ENCODE peak calls at places on chromosomes 12 and 14, in five cellular contexts. One of them, this sample, is unnamed.
A peak's percentile ranks its signal among the peaks of the same experiment; 100 is the strongest.

GRCh38 chr12:68538722-68539614 is 71.7 kb upstream of the RAP1B start:
- DNase-seq in IMR-90: peak; percentile 26
- DNase-seq in transverse colon: peak; percentile 24
- DNase-seq in adipocyte: peak; percentile 22
- DNase-seq in heart right ventricle: peak; percentile 83
- DNase-seq in this sample: no peak

GRCh38 chr12:127293507-127294310 is 973.3 kb upstream of the TMEM132C start:
- DNase-seq in IMR-90: peak; percentile 33
- DNase-seq in transverse colon: peak; percentile 55
- DNase-seq in adipocyte: peak; percentile 73
- DNase-seq in heart right ventricle: no peak
- DNase-seq in this sample: peak; percentile 11

GRCh38 chr12:63036216-63036973 is 101.4 kb upstream of the PPM1H start:
- DNase-seq in IMR-90: no peak
- DNase-seq in transverse colon: no peak
- DNase-seq in adipocyte: no peak
- DNase-seq in heart right ventricle: no peak
- DNase-seq in this sample: no peak

GRCh38 chr12:57611116-57611809 is at the start of gene ARHGEF25:
- DNase-seq in IMR-90: peak; percentile 53
- DNase-seq in transverse colon: peak; percentile 73
- DNase-seq in adipocyte: peak; percentile 81
- DNase-seq in heart right ventricle: peak; percentile 86
- DNase-seq in this sample: peak; percentile 46

GRCh38 chr12:89707992-89708792 is 446 bp downstream of the ATP2B1 start:
- DNase-seq in IMR-90: peak; percentile 17
- DNase-seq in transverse colon: peak; percentile 47
- DNase-seq in adipocyte: peak; percentile 63
- DNase-seq in heart right ventricle: peak; percentile 30
- DNase-seq in this sample: peak; percentile 22

GRCh38 chr14:75738192-75738591 is 77.1 kb downstream of the TTLL5 start:
- DNase-seq in IMR-90: peak; percentile 14
- DNase-seq in transverse colon: no peak
- DNase-seq in adipocyte: peak; percentile 65
- DNase-seq in heart right ventricle: no peak
- DNase-seq in this sample: no peak

GRCh38 chr14:29584992-29585391 is 342.7 kb downstream of the PRKD1 start:
- DNase-seq in IMR-90: peak; percentile 94
- DNase-seq in transverse colon: peak; percentile 8
- DNase-seq in adipocyte: peak; percentile 94
- DNase-seq in heart right ventricle: peak; percentile 28
- DNase-seq in this sample: peak; percentile 14

GRCh38 chr12:103769240-103769945 is 71.6 kb downstream of the NT5DC3 start:
- DNase-seq in IMR-90: no peak
- DNase-seq in transverse colon: no peak
- DNase-seq in adipocyte: no peak
- DNase-seq in heart right ventricle: no peak
- DNase-seq in this sample: no peak

GRCh38 chr14:89445252-89445973 is 28.4 kb upstream of the FOXN3 start:
- DNase-seq in IMR-90: peak; percentile 33
- DNase-seq in transverse colon: no peak
- DNase-seq in adipocyte: no peak
- DNase-seq in heart right ventricle: no peak
- DNase-seq in this sample: no peak

GRCh38 chr12:96425973-96426372 is 25.7 kb upstream of the CDK17 start:
- DNase-seq in IMR-90: peak; percentile 83
- DNase-seq in transverse colon: no peak
- DNase-seq in adipocyte: peak; percentile 88
- DNase-seq in heart right ventricle: no peak
- DNase-seq in this sample: no peak

GRCh38 chr12:85448548-85449139 is 168.6 kb downstream of the ALX1 start:
- DNase-seq in IMR-90: peak; percentile 9
- DNase-seq in transverse colon: no peak
- DNase-seq in adipocyte: peak; percentile 79
- DNase-seq in heart right ventricle: no peak
- DNase-seq in this sample: no peak

GRCh38 chr12:32512379-32512778 is 113.0 kb downstream of the FGD4 start:
- DNase-seq in IMR-90: no peak
- DNase-seq in transverse colon: no peak
- DNase-seq in adipocyte: no peak
- DNase-seq in heart right ventricle: no peak
- DNase-seq in this sample: no peak

GRCh38 chr12:50533971-50534370 is 29.2 kb downstream of the DIP2B start:
- DNase-seq in IMR-90: no peak
- DNase-seq in transverse colon: no peak
- DNase-seq in adipocyte: peak; percentile 28
- DNase-seq in heart right ventricle: no peak
- DNase-seq in this sample: no peak

GRCh38 chr14:93977790-93978581 is 1.6 kb upstream of the ASB2 start:
- DNase-seq in IMR-90: no peak
- DNase-seq in transverse colon: peak; percentile 54
- DNase-seq in adipocyte: no peak
- DNase-seq in heart right ventricle: no peak
- DNase-seq in this sample: no peak

GRCh38 chr12:9049520-9050133 is 60.3 kb downstream of the KLRG1 start:
- DNase-seq in IMR-90: peak; percentile 52
- DNase-seq in transverse colon: no peak
- DNase-seq in adipocyte: peak; percentile 86
- DNase-seq in heart right ventricle: no peak
- DNase-seq in this sample: no peak

GRCh38 chr14:24172261-24172860 is 481 bp downstream of the REC8 start:
- DNase-seq in IMR-90: no peak
- DNase-seq in transverse colon: no peak
- DNase-seq in adipocyte: no peak
- DNase-seq in heart right ventricle: no peak
- DNase-seq in this sample: no peak

GRCh38 chr12:109310247-109311125 is 1.4 kb upstream of the FOXN4 start:
- DNase-seq in IMR-90: no peak
- DNase-seq in transverse colon: no peak
- DNase-seq in adipocyte: peak; percentile 10
- DNase-seq in heart right ventricle: no peak
- DNase-seq in this sample: no peak

GRCh38 chr12:72273851-72274284 is 1.7 kb downstream of the TRHDE start:
- DNase-seq in IMR-90: no peak
- DNase-seq in transverse colon: no peak
- DNase-seq in adipocyte: no peak
- DNase-seq in heart right ventricle: no peak
- DNase-seq in this sample: no peak

GRCh38 chr14:36905272-36906046 is 243.8 kb downstream of the PAX9 start:
- DNase-seq in IMR-90: no peak
- DNase-seq in transverse colon: no peak
- DNase-seq in adipocyte: no peak
- DNase-seq in heart right ventricle: no peak
- DNase-seq in this sample: no peak

GRCh38 chr12:19010087-19010486 is 119.4 kb upstream of the PLEKHA5 start:
- DNase-seq in IMR-90: no peak
- DNase-seq in transverse colon: no peak
- DNase-seq in adipocyte: no peak
- DNase-seq in heart right ventricle: no peak
- DNase-seq in this sample: no peak

GRCh38 chr14:100104523-100105300 is 39.5 kb downstream of the EVL start:
- DNase-seq in IMR-90: peak; percentile 72
- DNase-seq in transverse colon: no peak
- DNase-seq in adipocyte: peak; percentile 71
- DNase-seq in heart right ventricle: no peak
- DNase-seq in this sample: no peak

GRCh38 chr14:99534863-99535262 is 53.7 kb downstream of the CCNK start:
- DNase-seq in IMR-90: no peak
- DNase-seq in transverse colon: no peak
- DNase-seq in adipocyte: no peak
- DNase-seq in heart right ventricle: peak; percentile 58
- DNase-seq in this sample: no peak

GRCh38 chr12:121050725-121051124 is 11.7 kb upstream of the OASL start:
- DNase-seq in IMR-90: peak; percentile 6
- DNase-seq in transverse colon: no peak
- DNase-seq in adipocyte: no peak
- DNase-seq in heart right ventricle: no peak
- DNase-seq in this sample: no peak

GRCh38 chr12:110718222-110718908 is 24.3 kb downstream of the PPP1CC start:
- DNase-seq in IMR-90: no peak
- DNase-seq in transverse colon: no peak
- DNase-seq in adipocyte: no peak
- DNase-seq in heart right ventricle: no peak
- DNase-seq in this sample: no peak

GRCh38 chr12:93634416-93634815 is 42.8 kb upstream of the CRADD start:
- DNase-seq in IMR-90: peak; percentile 64
- DNase-seq in transverse colon: no peak
- DNase-seq in adipocyte: peak; percentile 34
- DNase-seq in heart right ventricle: no peak
- DNase-seq in this sample: no peak

GRCh38 chr12:2170376-2170775 is 117.6 kb downstream of the CACNA1C start:
- DNase-seq in IMR-90: no peak
- DNase-seq in transverse colon: no peak
- DNase-seq in adipocyte: peak; percentile 27
- DNase-seq in heart right ventricle: no peak
- DNase-seq in this sample: no peak

GRCh38 chr12:2169489-2169888 is 116.7 kb downstream of the CACNA1C start:
- DNase-seq in IMR-90: no peak
- DNase-seq in transverse colon: no peak
- DNase-seq in adipocyte: no peak
- DNase-seq in heart right ventricle: no peak
- DNase-seq in this sample: no peak

GRCh38 chr12:2172486-2173214 is 119.9 kb downstream of the CACNA1C start:
- DNase-seq in IMR-90: no peak
- DNase-seq in transverse colon: no peak
- DNase-seq in adipocyte: no peak
- DNase-seq in heart right ventricle: peak; percentile 29
- DNase-seq in this sample: no peak

GRCh38 chr12:2169964-2170363 is 117.2 kb downstream of the CACNA1C start:
- DNase-seq in IMR-90: no peak
- DNase-seq in transverse colon: no peak
- DNase-seq in adipocyte: peak; percentile 42
- DNase-seq in heart right ventricle: no peak
- DNase-seq in this sample: no peak

DNA sequence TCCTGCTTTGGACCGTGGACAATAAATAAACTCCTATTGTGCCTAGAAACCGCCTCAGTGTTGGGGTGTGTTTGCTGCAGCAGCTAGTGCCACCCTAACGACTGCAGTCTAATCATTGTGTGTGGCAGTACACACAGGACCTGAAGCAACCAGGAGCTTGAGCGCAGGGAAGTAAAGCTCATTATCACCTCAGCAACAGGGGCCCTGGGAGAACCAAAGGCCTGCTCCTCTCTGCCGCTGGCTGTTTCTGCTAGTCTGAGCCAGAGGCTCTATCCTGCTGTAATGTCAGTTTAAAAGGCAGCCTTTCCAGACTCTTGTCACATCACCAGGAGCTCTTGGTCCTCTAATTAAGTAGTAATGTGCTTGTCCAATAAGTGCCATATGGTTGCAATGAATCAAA is 119.3 kb downstream of the CACNA1C start:
- DNase-seq in IMR-90: no peak
- DNase-seq in transverse colon: no peak
- DNase-seq in adipocyte: no peak
- DNase-seq in heart right ventricle: no peak
- DNase-seq in this sample: no peak
- H3K4me1 ChIP-seq in IMR-90: peaks cover 5% of the 10 kb centered on the region
- H3K4me1 ChIP-seq in transverse colon: peaks cover 22% of the 10 kb centered on the region
- H3K4me1 ChIP-seq in adipocyte: peaks cover 22% of the 10 kb centered on the region
- H3K4me1 ChIP-seq in heart right ventricle: peaks cover 52% of the 10 kb centered on the region
- H3K4me1 ChIP-seq in this sample: no peaks in the 10 kb centered on the region

GRCh38 chr12:119841433-119842210 is 35.5 kb downstream of the CIT start:
- DNase-seq in IMR-90: peak; percentile 27
- DNase-seq in transverse colon: no peak
- DNase-seq in adipocyte: no peak
- DNase-seq in heart right ventricle: no peak
- DNase-seq in this sample: no peak
- H3K36me3 ChIP-seq in IMR-90: no peaks in the 10 kb centered on the region
- H3K36me3 ChIP-seq in transverse colon: no peaks in the 10 kb centered on the region
- H3K36me3 ChIP-seq in adipocyte: no peaks in the 10 kb centered on the region
- H3K36me3 ChIP-seq in heart right ventricle: no peaks in the 10 kb centered on the region
- H3K36me3 ChIP-seq in this sample: no peaks in the 10 kb centered on the region

GRCh38 chr14:68279777-68280233 is 460.2 kb downstream of the RAD51B start:
- DNase-seq in IMR-90: no peak
- DNase-seq in transverse colon: no peak
- DNase-seq in adipocyte: no peak
- DNase-seq in heart right ventricle: no peak
- DNase-seq in this sample: no peak

GRCh38 chr14:68279437-68279720 is 459.8 kb downstream of the RAD51B start:
- DNase-seq in IMR-90: no peak
- DNase-seq in transverse colon: no peak
- DNase-seq in adipocyte: no peak
- DNase-seq in heart right ventricle: no peak
- DNase-seq in this sample: no peak

GRCh38 chr14:68283378-68284123 is 464.0 kb downstream of the RAD51B start:
- DNase-seq in IMR-90: no peak
- DNase-seq in transverse colon: peak; percentile 51
- DNase-seq in adipocyte: no peak
- DNase-seq in heart right ventricle: no peak
- DNase-seq in this sample: no peak

GRCh38 chr14:68282479-68283377 is 463.1 kb downstream of the RAD51B start:
- DNase-seq in IMR-90: no peak
- DNase-seq in transverse colon: no peak
- DNase-seq in adipocyte: no peak
- DNase-seq in heart right ventricle: no peak
- DNase-seq in this sample: no peak

GRCh38 chr14:68281497-68281896 is 461.9 kb downstream of the RAD51B start:
- DNase-seq in IMR-90: no peak
- DNase-seq in transverse colon: no peak
- DNase-seq in adipocyte: no peak
- DNase-seq in heart right ventricle: no peak
- DNase-seq in this sample: no peak
- H3K4me1 ChIP-seq in IMR-90: peaks cover 3% of the 10 kb centered on the region
- H3K4me1 ChIP-seq in transverse colon: peaks cover 43% of the 10 kb centered on the region
- H3K4me1 ChIP-seq in adipocyte: peaks cover 48% of the 10 kb centered on the region
- H3K4me1 ChIP-seq in heart right ventricle: peaks cover 3% of the 10 kb centered on the region
- H3K4me1 ChIP-seq in this sample: no peaks in the 10 kb centered on the region

GRCh38 chr12:115449526-115449925 is 765.6 kb upstream of the TBX3 start:
- DNase-seq in IMR-90: no peak
- DNase-seq in transverse colon: no peak
- DNase-seq in adipocyte: no peak
- DNase-seq in heart right ventricle: no peak
- DNase-seq in this sample: no peak

GRCh38 chr12:115439008-115439601 is 755.1 kb upstream of the TBX3 start:
- DNase-seq in IMR-90: no peak
- DNase-seq in transverse colon: no peak
- DNase-seq in adipocyte: no peak
- DNase-seq in heart right ventricle: peak; percentile 38
- DNase-seq in this sample: no peak

GRCh38 chr12:115443351-115443938 is 759.5 kb upstream of the TBX3 start:
- DNase-seq in IMR-90: no peak
- DNase-seq in transverse colon: no peak
- DNase-seq in adipocyte: no peak
- DNase-seq in heart right ventricle: no peak
- DNase-seq in this sample: no peak

GRCh38 chr12:115440438-115440837 is 756.5 kb upstream of the TBX3 start:
- DNase-seq in IMR-90: peak; percentile 71
- DNase-seq in transverse colon: no peak
- DNase-seq in adipocyte: peak; percentile 69
- DNase-seq in heart right ventricle: peak; percentile 65
- DNase-seq in this sample: no peak

DNA sequence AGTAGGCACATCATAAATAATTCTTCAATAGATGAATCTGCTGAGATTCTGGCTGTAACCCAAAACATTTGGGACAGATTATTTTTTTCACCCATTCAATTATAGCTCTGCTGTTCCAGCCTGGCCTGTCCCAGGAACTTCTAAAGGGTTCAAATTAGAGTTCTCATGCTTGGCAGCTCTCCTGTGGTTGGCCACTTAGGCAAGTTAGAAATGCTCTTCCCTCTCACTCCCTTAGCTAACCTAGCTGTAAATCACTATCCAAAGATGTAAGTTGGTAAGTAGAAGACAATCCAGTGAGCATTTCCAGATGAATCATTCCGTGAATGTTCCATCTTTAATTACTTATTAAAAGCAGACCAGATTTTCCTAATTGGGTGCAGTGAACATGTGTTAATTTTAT is 760.4 kb upstream of the TBX3 start:
- DNase-seq in IMR-90: no peak
- DNase-seq in transverse colon: no peak
- DNase-seq in adipocyte: no peak
- DNase-seq in heart right ventricle: no peak
- DNase-seq in this sample: no peak
- H3K36me3 ChIP-seq in IMR-90: no peaks in the 10 kb centered on the region
- H3K36me3 ChIP-seq in transverse colon: no peaks in the 10 kb centered on the region
- H3K36me3 ChIP-seq in adipocyte: no peaks in the 10 kb centered on the region
- H3K36me3 ChIP-seq in heart right ventricle: no peaks in the 10 kb centered on the region
- H3K36me3 ChIP-seq in this sample: no peaks in the 10 kb centered on the region